ENCODE peak calls at places on chromosomes 7 and 10, in seven cellular contexts. R, G, B, Y, A, U and K are unnamed samples.

GRCh38 chr7:10718768-10719167 is 254.9 kb upstream of the PHF14 start:
- DNase-seq in R (no peak), G (no peak), B (no peak), Y (no peak), A (no peak), U (no peak), K (no peak)

GRCh38 chr7:129501760-129502707 is at the start of gene SMKR1:
- DNase-seq in R (no peak), G (peak; percentile 99), B (peak; percentile 46), Y (no peak), A (peak; percentile 12), U (peak; percentile 93), K (peak; percentile 85)

GRCh38 chr7:139777304-139777890 is 401 bp downstream of the HIPK2 start:
- DNase-seq in R (no peak), G (peak; percentile 89), B (no peak), Y (no peak), A (no peak), U (peak; percentile 75), K (peak; percentile 30)

GRCh38 chr10:102619281-102619981 is 24.8 kb upstream of the TRIM8 start:
- DNase-seq in R (no peak), G (no peak), B (no peak), Y (no peak), A (no peak), U (no peak), K (no peak)

GRCh38 chr7:50304911-50305621 is 550 bp downstream of the IKZF1 start:
- DNase-seq in R (no peak), G (peak; percentile 25), B (no peak), Y (no peak), A (no peak), U (no peak), K (no peak)

GRCh38 chr10:30396708-30397107 is 37.3 kb upstream of the MAP3K8 start:
- DNase-seq in R (no peak), G (no peak), B (no peak), Y (no peak), A (no peak), U (no peak), K (no peak)

GRCh38 chr7:71261066-71261465 is 129.1 kb downstream of the GALNT17 start:
- DNase-seq in R (no peak), G (no peak), B (no peak), Y (no peak), A (no peak), U (no peak), K (no peak)

GRCh38 chr10:58356756-58357155 is 21.9 kb downstream of the UBE2D1 start:
- DNase-seq in R (no peak), G (no peak), B (no peak), Y (no peak), A (no peak), U (no peak), K (no peak)

GRCh38 chr10:49318028-49318427 is 19.1 kb downstream of the C10orf71 start:
- DNase-seq in R (no peak), G (no peak), B (no peak), Y (no peak), A (no peak), U (no peak), K (no peak)

GRCh38 chr10:63265646-63266207 is 132.6 kb downstream of the NRBF2 start:
- DNase-seq in R (no peak), G (no peak), B (no peak), Y (no peak), A (no peak), U (no peak), K (no peak)

GRCh38 chr10:63757067-63757466 is 235.9 kb downstream of the REEP3 start:
- DNase-seq in R (no peak), G (no peak), B (no peak), Y (no peak), A (no peak), U (no peak), K (no peak)

GRCh38 chr10:112446055-112446854 is 459 bp downstream of the ZDHHC6 start:
- DNase-seq in R (no peak), G (no peak), B (no peak), Y (no peak), A (no peak), U (peak; percentile 12), K (no peak)
- TF ChIP-seq JUND in R (no peak), G (no peak), B (no peak), Y (no peak), A (no peak), U (no peak), K (no peak)

GRCh38 chr7:100830396-100830795 is 3.1 kb upstream of the EPHB4 start:
- DNase-seq in R (no peak), G (peak; percentile 3), B (no peak), Y (no peak), A (no peak), U (no peak), K (no peak)

GRCh38 chr7:100827330-100828226 is at the start of gene EPHB4:
- DNase-seq in R (peak; percentile 90), G (peak; percentile 88), B (peak; percentile 77), Y (no peak), A (no peak), U (peak; percentile 89), K (peak; percentile 90)

GRCh38 chr7:100826546-100827329 is 585 bp downstream of the EPHB4 start:
- DNase-seq in R (no peak), G (no peak), B (no peak), Y (no peak), A (no peak), U (no peak), K (no peak)

GRCh38 chr7:100832281-100832633 is 4.9 kb upstream of the EPHB4 start:
- DNase-seq in R (no peak), G (no peak), B (no peak), Y (no peak), A (no peak), U (no peak), K (no peak)

DNA sequence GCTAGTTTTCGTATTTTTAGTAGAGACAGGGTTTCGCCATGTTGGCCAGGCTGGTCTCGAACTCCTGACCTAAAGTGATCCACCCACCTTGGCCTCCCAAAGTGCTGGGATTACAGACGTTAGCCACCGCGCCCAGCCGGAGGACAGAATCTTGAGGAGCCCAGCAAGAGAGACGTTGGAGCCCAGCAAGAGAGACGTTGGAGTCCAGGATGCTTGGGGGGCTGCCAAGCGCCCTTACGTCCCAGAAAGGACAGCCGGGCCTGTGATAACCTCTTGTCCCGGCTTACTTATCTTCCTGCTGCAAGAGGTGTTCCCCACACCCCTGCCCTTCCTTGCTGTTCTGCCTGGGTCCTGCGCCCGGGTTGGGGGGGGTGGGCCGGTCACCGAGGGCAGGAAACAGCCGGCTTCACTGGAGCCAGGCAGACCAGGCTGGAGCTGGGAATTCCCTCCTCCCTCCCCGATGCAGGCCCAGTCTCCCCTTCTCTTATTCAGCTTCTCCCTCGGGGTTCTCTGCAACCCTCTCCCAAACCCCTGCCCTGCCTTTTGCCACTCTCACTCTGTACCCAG is 1.9 kb upstream of the EPHB4 start:
- DNase-seq in R (no peak), G (peak; percentile 36), B (no peak), Y (no peak), A (no peak), U (peak; percentile 95), K (no peak)
- TF ChIP-seq JUND in R (no peak), G (no peak), B (no peak), Y (no peak), A (no peak), U (no peak), K (no peak)

DNA sequence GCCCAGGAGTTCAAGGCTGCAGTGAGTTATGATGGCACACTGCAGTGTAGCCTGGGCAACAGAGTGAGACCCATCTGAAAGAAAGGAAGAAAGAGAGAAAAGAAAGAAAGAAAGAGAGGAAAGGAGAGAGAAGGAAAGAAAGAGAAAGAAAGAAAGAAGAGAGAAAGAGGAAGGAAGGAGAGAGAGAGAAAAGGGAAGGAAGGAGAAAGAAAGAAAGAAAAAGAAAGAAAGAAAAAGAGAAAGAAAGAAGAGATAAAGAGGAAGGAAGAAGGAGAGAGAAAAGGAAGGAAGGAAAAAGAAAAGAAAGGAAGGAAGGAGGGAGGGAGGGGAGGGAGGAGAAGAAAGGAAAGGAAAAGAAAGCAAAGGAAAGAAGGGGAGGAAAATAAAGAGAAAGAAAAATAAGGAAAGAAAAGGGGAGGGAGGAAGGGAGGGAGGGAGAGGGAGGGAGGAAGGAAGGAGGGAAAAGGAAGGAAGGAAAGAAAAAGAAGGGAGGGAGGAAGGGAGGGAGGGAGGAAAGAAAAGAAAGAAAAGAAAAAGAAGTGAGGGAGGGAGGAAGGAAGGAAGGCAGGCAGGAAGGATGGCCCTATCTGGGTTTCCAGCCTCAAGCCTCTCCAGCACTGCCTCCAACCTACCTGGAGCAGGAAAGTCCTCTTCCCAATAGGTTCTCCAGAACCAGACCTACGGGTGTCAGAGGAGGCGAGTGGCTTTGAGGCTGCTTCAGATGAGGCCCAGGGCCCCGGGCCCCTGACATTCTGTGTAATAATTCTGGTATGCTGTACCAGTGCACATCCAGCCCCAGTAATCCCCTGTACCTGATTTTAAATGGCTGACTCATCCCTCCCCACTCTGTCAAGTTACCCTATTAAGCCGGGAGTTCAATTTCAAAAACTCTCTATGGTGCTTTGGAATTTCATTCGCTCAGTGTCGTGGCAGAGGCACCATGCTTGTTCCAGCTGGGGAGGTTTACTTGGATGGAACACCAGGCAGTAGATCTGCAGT is 6.8 kb upstream of the PARD3 start:
- DNase-seq in R (no peak), G (no peak), B (no peak), Y (no peak), A (no peak), U (no peak), K (no peak)
- TF ChIP-seq JUND in R (no peak), G (no peak), B (peak; percentile 16), Y (no peak), A (no peak), U (no peak), K (no peak)

DNA sequence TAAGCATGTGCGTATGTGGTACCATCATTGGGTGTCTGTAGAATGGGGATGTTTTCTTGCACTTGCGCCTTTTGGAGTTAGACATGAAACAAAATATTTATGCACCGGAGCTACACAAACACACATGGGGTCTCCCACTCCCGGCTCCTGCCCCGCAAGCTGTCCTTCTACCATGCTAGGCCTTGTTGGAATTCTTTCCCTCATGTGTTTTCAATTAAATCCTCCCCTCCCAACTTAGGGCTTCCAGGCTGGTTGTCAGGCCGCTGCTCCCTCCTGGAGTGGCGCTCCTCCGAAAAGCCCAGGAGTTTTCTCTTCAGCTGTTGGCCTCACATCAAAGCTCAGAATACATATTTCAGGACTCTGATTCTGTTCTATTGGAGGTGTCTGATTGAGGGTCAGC is 113.2 kb downstream of the FANK1 start:
- DNase-seq in R (no peak), G (no peak), B (no peak), Y (no peak), A (no peak), U (no peak), K (no peak)
- TF ChIP-seq JUND in R (no peak), G (no peak), B (no peak), Y (no peak), A (no peak), U (no peak), K (no peak)

DNA sequence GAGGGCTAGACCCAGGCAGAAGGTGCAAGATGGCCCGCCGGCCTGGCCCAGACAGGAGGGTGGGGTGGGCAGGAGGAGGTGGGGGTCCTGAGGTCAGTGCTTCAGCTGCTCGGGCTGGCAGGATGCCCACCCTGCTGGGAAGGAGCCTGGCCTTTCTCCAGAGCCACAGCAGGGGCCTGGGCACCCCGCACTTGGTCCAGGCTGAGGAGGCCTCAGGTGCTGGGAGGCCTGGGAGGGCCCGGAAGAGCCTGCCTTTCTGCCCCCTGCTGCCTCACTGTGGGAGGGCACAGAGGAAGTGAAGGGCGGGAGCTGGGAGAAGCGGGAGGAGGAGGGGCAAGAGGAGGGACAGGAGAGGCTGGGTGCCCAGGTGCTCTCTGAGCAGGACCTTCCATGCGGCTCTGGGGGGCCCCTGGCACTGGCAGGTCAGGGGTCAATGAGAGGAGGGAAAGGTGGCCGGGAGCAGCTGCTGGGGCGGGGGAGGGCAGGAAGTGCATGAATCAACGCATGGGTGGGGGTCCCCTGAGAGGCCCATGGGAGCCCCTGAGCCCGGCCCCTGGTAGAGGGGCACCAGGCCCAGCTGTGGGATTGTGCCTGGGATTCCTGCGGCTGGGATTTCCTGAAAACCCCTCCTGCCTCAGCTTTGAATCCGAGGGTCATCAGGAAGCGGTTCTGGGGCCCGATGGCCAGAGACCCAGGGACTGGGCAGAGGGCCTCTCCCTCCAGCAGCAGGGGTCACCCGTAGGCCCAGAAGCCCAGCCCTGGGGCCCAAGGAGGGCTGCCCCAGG is 49.9 kb downstream of the PWWP2B start:
- DNase-seq in R (peak; percentile 83), G (peak; percentile 66), B (peak; percentile 48), Y (no peak), A (peak; percentile 21), U (peak; percentile 50), K (peak; percentile 93)
- TF ChIP-seq JUND in R (no peak), G (no peak), B (no peak), Y (no peak), A (no peak), U (no peak), K (no peak)